ENCODE peak calls at places on chromosome 12, in ten cellular contexts. H is PC-3, K is iris pigment epithelial cell, D is glomerular endothelial cell, V is A172, I is HFF-Myc, A is NCI-H524, G is bronchial epithelial cell, S is SW 1271, Y is HCEC 1CT. O is an unnamed sample.

GRCh38 chr12:113474635-113475436 is 3.2 kb upstream of the LHX5 start:
- DNase-seq in G (no peak), I (no peak), Y (no peak), H (no peak), S (no peak), V (no peak), D (no peak), K (no peak), A (peak; percentile 75), O (no peak)

GRCh38 chr12:39372929-39373328 is 70.0 kb downstream of the KIF21A start:
- DNase-seq in V (peak; percentile 13), A (no peak), S (peak; percentile 20), Y (peak; percentile 7), G (peak; percentile 57), H (peak; percentile 69), D (no peak), K (peak; percentile 47), I (peak; percentile 7), O (no peak)

GRCh38 chr12:115232455-115233156 is 548.6 kb upstream of the TBX3 start:
- DNase-seq in H (no peak), G (no peak), D (no peak), S (no peak), I (no peak), A (no peak), Y (peak; percentile 34), K (peak; percentile 64), V (no peak), O (no peak)

GRCh38 chr12:53073881-53074280 is 5.3 kb downstream of the SPRYD3 start:
- DNase-seq in A (no peak), H (no peak), S (no peak), I (no peak), D (no peak), Y (no peak), V (no peak), K (no peak), G (no peak), O (no peak)

GRCh38 chr12:121472150-121472905 is 72.4 kb downstream of the RNF34 start:
- DNase-seq in A (no peak), S (no peak), D (no peak), V (no peak), Y (no peak), G (no peak), I (no peak), K (no peak), H (no peak), O (no peak)

GRCh38 chr12:44155349-44155748 is 319.5 kb downstream of the TMEM117 start:
- DNase-seq in H (no peak), A (peak; percentile 51), D (no peak), I (no peak), G (no peak), V (no peak), S (no peak), Y (no peak), K (no peak), O (no peak)

GRCh38 chr12:123085730-123086487 is 65.0 kb downstream of the PITPNM2 start:
- DNase-seq in D (no peak), H (peak; percentile 96), Y (peak; percentile 13), K (peak; percentile 23), G (peak; percentile 91), A (peak; percentile 33), S (peak; percentile 70), I (no peak), V (peak; percentile 83), O (no peak)

GRCh38 chr12:102953221-102953620 is 4.3 kb upstream of the ASCL1 start:
- DNase-seq in Y (no peak), I (no peak), V (no peak), D (no peak), H (no peak), S (no peak), K (no peak), A (no peak), G (no peak), O (no peak)

GRCh38 chr12:94228488-94228907 is 80.1 kb downstream of the PLXNC1 start:
- DNase-seq in A (no peak), Y (no peak), G (no peak), K (no peak), H (no peak), V (no peak), D (no peak), I (no peak), S (no peak), O (no peak)

GRCh38 chr12:38985961-38986360 is 80.6 kb upstream of the CPNE8 start:
- DNase-seq in I (no peak), Y (no peak), V (no peak), G (no peak), A (no peak), D (no peak), H (no peak), K (no peak), S (no peak), O (no peak)

GRCh38 chr12:56122637-56123036 is 4.6 kb downstream of the ZC3H10 start:
- DNase-seq in A (no peak), G (no peak), S (no peak), K (no peak), I (no peak), Y (no peak), H (no peak), D (no peak), V (no peak), O (no peak)

GRCh38 chr12:13234045-13234641 is 37.6 kb downstream of the EMP1 start:
- DNase-seq in I (peak; percentile 61), V (peak; percentile 40), G (peak; percentile 64), H (peak; percentile 82), K (peak; percentile 63), D (no peak), Y (peak; percentile 55), S (peak; percentile 70), A (peak; percentile 43), O (peak; percentile 82)

GRCh38 chr12:71556881-71557280 is 106.8 kb downstream of the ZFC3H1 start:
- DNase-seq in A (no peak), K (peak; percentile 89), V (peak; percentile 95), H (peak; percentile 89), I (peak; percentile 72), S (peak; percentile 86), Y (peak; percentile 93), G (peak; percentile 93), D (no peak), O (no peak)

GRCh38 chr12:105538880-105539279 is 208.4 kb downstream of the C12orf75 start:
- DNase-seq in S (no peak), A (peak; percentile 5), K (no peak), D (no peak), V (no peak), H (no peak), Y (peak; percentile 75), I (no peak), G (no peak), O (no peak)

GRCh38 chr12:122094735-122095561 is 16.4 kb downstream of the MLXIP start:
- DNase-seq in G (no peak), I (no peak), K (no peak), Y (no peak), V (no peak), H (no peak), A (no peak), S (peak; percentile 23), D (no peak), O (no peak)

GRCh38 chr12:124655317-124656213 is 88.2 kb upstream of the NCOR2 start:
- DNase-seq in S (no peak), G (peak; percentile 20), K (peak; percentile 98), Y (peak; percentile 78), A (peak; percentile 99), D (peak; percentile 29), I (peak; percentile 73), V (peak; percentile 90), H (no peak), O (peak; percentile 41)